ENCODE peak calls at places on chromosome 18, in ten cellular contexts. V is astrocyte of the spinal cord; Q is fibroblast of lung; I is WERI-Rb-1; A is CD4-positive, alpha-beta T cell; R is activated CD8-positive, alpha-beta T cell treated with anti-CD3 and anti-CD28 coated beads for 36 hours; G is psoas muscle; K is endothelial cell; C is mammary epithelial cell; Z is left ventricle myocardium inferior. J is an unnamed sample.

GRCh38 chr18:31702449-31702848 is 18.1 kb upstream of the B4GALT6 start:
- DNase-seq in C (no peak), G (no peak), K (no peak), R (no peak), Z (no peak), I (no peak), A (no peak), Q (no peak), V (no peak), J (no peak)

GRCh38 chr18:46343940-46344372 is 239.8 kb downstream of the HAUS1 start:
- DNase-seq in R (peak; percentile 83), K (peak; percentile 28), I (no peak), Q (no peak), C (peak; percentile 21), A (peak; percentile 24), V (no peak), G (peak; percentile 59), Z (peak; percentile 40), J (no peak)

GRCh38 chr18:79577451-79578395 is 101.9 kb upstream of the CTDP1 start:
- DNase-seq in Q (peak; percentile 61), Z (peak; percentile 64), V (no peak), G (peak; percentile 46), K (no peak), I (peak; percentile 11), R (peak; percentile 51), A (no peak), C (no peak), J (peak; percentile 41)

GRCh38 chr18:48777026-48777736 is 173.6 kb downstream of the SMAD7 start:
- DNase-seq in V (peak; percentile 45), C (peak; percentile 12), A (peak; percentile 62), Z (peak; percentile 53), K (peak; percentile 76), G (peak; percentile 81), I (peak; percentile 80), R (peak; percentile 75), Q (peak; percentile 33), J (peak; percentile 74)

GRCh38 chr18:43277164-43277600 is at the start of gene SYT4:
- DNase-seq in K (peak; percentile 77), V (peak; percentile 78), A (no peak), G (no peak), C (peak; percentile 42), Q (peak; percentile 72), I (peak; percentile 84), Z (peak; percentile 26), R (peak; percentile 2), J (peak; percentile 32)

GRCh38 chr18:62720048-62720447 is 4.7 kb downstream of the PHLPP1 start:
- DNase-seq in I (no peak), V (peak; percentile 55), C (no peak), Z (no peak), R (no peak), G (no peak), Q (peak; percentile 25), A (no peak), K (no peak), J (no peak)

GRCh38 chr18:67783215-67783946 is 266.9 kb upstream of the DSEL start:
- DNase-seq in R (no peak), I (no peak), C (peak; percentile 92), K (no peak), Q (peak; percentile 94), Z (no peak), V (peak; percentile 89), A (no peak), G (no peak), J (peak; percentile 75)

GRCh38 chr18:35158728-35159443 is 81.9 kb upstream of the ZNF397 start:
- DNase-seq in A (no peak), C (no peak), G (no peak), V (no peak), Z (no peak), R (peak; percentile 63), I (no peak), Q (no peak), K (no peak), J (no peak)

GRCh38 chr18:3679254-3679653 is 229.3 kb downstream of the TGIF1 start:
- DNase-seq in Z (no peak), Q (no peak), R (no peak), I (no peak), V (no peak), C (peak; percentile 93), K (no peak), G (no peak), A (no peak), J (no peak)

GRCh38 chr18:2907459-2908145 is 60.8 kb downstream of the EMILIN2 start:
- DNase-seq in K (no peak), Z (no peak), C (no peak), I (no peak), V (no peak), G (no peak), Q (no peak), A (no peak), R (no peak), J (no peak)

GRCh38 chr18:79590191-79591039 is 89.2 kb upstream of the CTDP1 start:
- DNase-seq in A (no peak), Q (no peak), I (no peak), K (no peak), Z (peak; percentile 18), R (no peak), G (peak; percentile 47), C (no peak), V (peak; percentile 13), J (peak; percentile 16)

GRCh38 chr18:79950440-79951341 is 762 bp downstream of the SLC66A2 start:
- DNase-seq in K (peak; percentile 36), R (no peak), Z (no peak), A (peak; percentile 10), C (peak; percentile 25), Q (peak; percentile 27), I (no peak), V (no peak), G (peak; percentile 78), J (no peak)

GRCh38 chr18:7921938-7922587 is 354.9 kb downstream of the PTPRM start:
- DNase-seq in G (no peak), Q (peak; percentile 73), R (no peak), C (peak; percentile 90), V (peak; percentile 79), I (no peak), K (no peak), Z (no peak), A (no peak), J (peak; percentile 83)
- TF ChIP-seq CTCF in G (no peak), Q (no peak), R (no peak), C (no peak), V (no peak), I (no peak), K (no peak), Z (no peak), A (no peak), J (no peak)

GRCh38 chr18:58924473-58924872 is 59.8 kb downstream of the ZNF532 start:
- DNase-seq in C (no peak), G (no peak), Q (no peak), I (no peak), K (no peak), A (no peak), V (no peak), R (no peak), Z (no peak), J (no peak)
- TF ChIP-seq CTCF in C (no peak), G (no peak), Q (no peak), I (no peak), K (no peak), A (no peak), V (no peak), R (no peak), Z (no peak), J (no peak)

GRCh38 chr18:8696749-8697211 is 8.6 kb upstream of the MTCL1 start:
- DNase-seq in I (peak; percentile 72), R (peak; percentile 81), Q (peak; percentile 36), A (peak; percentile 70), C (peak; percentile 48), V (peak; percentile 60), Z (peak; percentile 79), G (peak; percentile 87), K (peak; percentile 87), J (peak; percentile 65)
- TF ChIP-seq CTCF in I (peak; percentile 72), R (peak; percentile 89), Q (peak; percentile 93), A (peak; percentile 95), C (peak; percentile 78), V (peak; percentile 93), Z (peak; percentile 94), G (peak; percentile 94), K (peak; percentile 98), J (peak; percentile 88)

DNA sequence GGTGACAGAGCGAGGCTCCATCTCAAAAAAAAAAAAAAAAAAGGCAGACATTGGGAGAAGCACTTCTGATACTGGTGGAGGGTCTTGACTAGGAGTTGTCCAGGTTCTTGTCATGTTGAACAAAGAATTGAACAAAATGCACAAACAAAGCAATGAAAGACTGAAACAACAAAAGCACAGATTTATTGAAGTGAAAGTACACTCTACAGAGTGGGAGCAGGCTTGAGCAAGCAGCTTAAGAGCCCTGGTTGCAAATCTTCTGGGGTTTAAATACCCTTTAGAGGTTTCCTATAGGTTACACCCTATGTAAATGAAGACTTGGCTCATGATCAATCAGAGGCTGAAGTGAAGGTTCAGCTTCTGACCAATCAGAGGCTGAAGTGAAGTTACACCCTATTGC is 6.4 kb upstream of the SS18 start:
- DNase-seq in C (no peak), Q (no peak), Z (no peak), G (no peak), R (no peak), V (no peak), I (no peak), K (no peak), A (no peak), J (no peak)
- TF ChIP-seq CTCF in C (no peak), Q (no peak), Z (no peak), G (no peak), R (no peak), V (no peak), I (no peak), K (no peak), A (no peak), J (no peak)